ENCODE peak calls at places on chromosomes 5 and 9, in four cellular contexts. Q is mammary epithelial cell, K is fibroblast of the conjunctiva, T is cardiac fibroblast. V is an unnamed sample.

GRCh38 chr9:90268613-90269012 is 374.0 kb downstream of the DIRAS2 start:
- DNase-seq in Q (no peak), K (no peak), T (no peak), V (no peak)

GRCh38 chr9:133119039-133119438 is 2.0 kb downstream of the RALGDS start:
- DNase-seq in Q (no peak), K (no peak), T (peak; percentile 15), V (no peak)

GRCh38 chr9:31185831-31186230 is 1198.6 kb upstream of the ACO1 start:
- DNase-seq in Q (peak; percentile 96), K (no peak), T (peak; percentile 2), V (peak; percentile 26)

GRCh38 chr5:179274321-179275315 is 70.6 kb downstream of the ADAMTS2 start:
- DNase-seq in Q (no peak), K (no peak), T (no peak), V (no peak)

GRCh38 chr9:131578778-131579504 is 33.6 kb downstream of the PRRT1B start:
- DNase-seq in Q (no peak), K (no peak), T (no peak), V (no peak)

GRCh38 chr5:54242287-54242686 is 68.1 kb downstream of the ARL15 start:
- DNase-seq in Q (no peak), K (no peak), T (peak; percentile 20), V (no peak)

GRCh38 chr5:110903966-110904365 is 165.2 kb downstream of the SLC25A46 start:
- DNase-seq in Q (no peak), K (no peak), T (no peak), V (no peak)

GRCh38 chr5:118552731-118553360 is 435.5 kb downstream of the DTWD2 start:
- DNase-seq in Q (no peak), K (no peak), T (no peak), V (no peak)

GRCh38 chr5:89293849-89294248 is 410.9 kb upstream of the MEF2C start:
- DNase-seq in Q (peak; percentile 57), K (no peak), T (peak; percentile 71), V (no peak)

GRCh38 chr9:82637368-82637767 is 425.6 kb downstream of the RASEF start:
- DNase-seq in Q (no peak), K (no peak), T (no peak), V (no peak)

GRCh38 chr5:163755505-163755904 is 250.1 kb downstream of the MAT2B start:
- DNase-seq in Q (no peak), K (no peak), T (no peak), V (no peak)

GRCh38 chr9:123135458-123135857 is 102.0 kb downstream of the GPR21 start:
- DNase-seq in Q (no peak), K (no peak), T (no peak), V (no peak)

GRCh38 chr5:37665272-37665671 is 174.6 kb downstream of the GDNF start:
- DNase-seq in Q (no peak), K (peak; percentile 40), T (peak; percentile 31), V (no peak)

GRCh38 chr9:93183663-93184438 is at the start of gene WNK2:
- DNase-seq in Q (no peak), K (no peak), T (peak; percentile 11), V (no peak)

GRCh38 chr5:115661156-115661555 is 35.3 kb upstream of the TMED7 start:
- DNase-seq in Q (no peak), K (no peak), T (no peak), V (no peak)

GRCh38 chr5:62496152-62496551 is 82.5 kb upstream of the LRRC70 start:
- DNase-seq in Q (no peak), K (no peak), T (peak; percentile 6), V (no peak)

GRCh38 chr5:108900668-108901067 is 153.0 kb downstream of the FER start:
- DNase-seq in Q (no peak), K (no peak), T (peak; percentile 27), V (no peak)

GRCh38 chr5:149264432-149265069 is 7.1 kb upstream of the AFAP1L1 start:
- DNase-seq in Q (peak; percentile 64), K (no peak), T (no peak), V (no peak)

GRCh38 chr9:110047955-110048472 is 159.9 kb downstream of the C9orf152 start:
- DNase-seq in Q (no peak), K (no peak), T (no peak), V (no peak)

GRCh38 chr5:128905225-128906110 is 59.8 kb upstream of the SLC27A6 start:
- DNase-seq in Q (peak; percentile 36), K (peak; percentile 67), T (peak; percentile 78), V (peak; percentile 15)

GRCh38 chr5:91255396-91256141 is 127.5 kb downstream of the ARRDC3 start:
- DNase-seq in Q (no peak), K (no peak), T (no peak), V (no peak)

GRCh38 chr5:57176350-57176857 is 2.5 kb downstream of the GPBP1 start:
- DNase-seq in Q (peak; percentile 62), K (peak; percentile 74), T (peak; percentile 84), V (peak; percentile 64)

GRCh38 chr5:2750026-2750757 is 1.3 kb downstream of the IRX2 start:
- DNase-seq in Q (peak; percentile 39), K (no peak), T (peak; percentile 43), V (no peak)

GRCh38 chr9:128215491-128216404 is 12.6 kb downstream of the DNM1 start:
- DNase-seq in Q (no peak), K (peak; percentile 45), T (peak; percentile 70), V (no peak)

GRCh38 chr9:96514108-96514824 is 64.3 kb downstream of the HABP4 start:
- DNase-seq in Q (peak; percentile 52), K (peak; percentile 62), T (peak; percentile 74), V (no peak)

GRCh38 chr5:1847611-1848010 is 35.1 kb downstream of the IRX4 start:
- DNase-seq in Q (no peak), K (no peak), T (no peak), V (no peak)

GRCh38 chr5:168620807-168621206 is 41.6 kb upstream of the PANK3 start:
- DNase-seq in Q (no peak), K (no peak), T (no peak), V (no peak)